ENCODE peak calls at places on chromosomes 16 and 17, in four cellular contexts. One of them, this sample, is unnamed.

GRCh38 chr16:67966549-67967182 is 1.8 kb downstream of the SLC12A4 start:
- DNase-seq in IMR-90: no peak
- DNase-seq in H9: peak; percentile 88
- DNase-seq in neural progenitor cell: peak; percentile 31
- DNase-seq in this sample: peak; percentile 53

GRCh38 chr17:4881761-4882555 is 17.4 kb upstream of the C17orf107 start:
- DNase-seq in IMR-90: peak; percentile 12
- DNase-seq in H9: peak; percentile 88
- DNase-seq in neural progenitor cell: peak; percentile 79
- DNase-seq in this sample: peak; percentile 72

GRCh38 chr16:47806309-47806847 is 345.2 kb downstream of the PHKB start:
- DNase-seq in IMR-90: no peak
- DNase-seq in H9: no peak
- DNase-seq in neural progenitor cell: no peak
- DNase-seq in this sample: no peak

GRCh38 chr16:23830276-23830675 is 5.5 kb upstream of the PRKCB start:
- DNase-seq in IMR-90: no peak
- DNase-seq in H9: no peak
- DNase-seq in neural progenitor cell: no peak
- DNase-seq in this sample: no peak

GRCh38 chr17:26963163-26963503 is 330.8 kb upstream of the WSB1 start:
- DNase-seq in IMR-90: no peak
- DNase-seq in H9: no peak
- DNase-seq in neural progenitor cell: no peak
- DNase-seq in this sample: no peak

GRCh38 chr17:38455288-38455915 is 27.1 kb downstream of the ARHGAP23 start:
- DNase-seq in IMR-90: no peak
- DNase-seq in H9: peak; percentile 71
- DNase-seq in neural progenitor cell: peak; percentile 59
- DNase-seq in this sample: peak; percentile 73

GRCh38 chr16:12771341-12771798 is 32.3 kb downstream of the CPPED1 start:
- DNase-seq in IMR-90: no peak
- DNase-seq in H9: no peak
- DNase-seq in neural progenitor cell: no peak
- DNase-seq in this sample: no peak

GRCh38 chr16:46843898-46844642 is 13.1 kb upstream of the C16orf87 start:
- DNase-seq in IMR-90: no peak
- DNase-seq in H9: no peak
- DNase-seq in neural progenitor cell: no peak
- DNase-seq in this sample: no peak

GRCh38 chr16:11543676-11544393 is 42.9 kb downstream of the LITAF start:
- DNase-seq in IMR-90: no peak
- DNase-seq in H9: no peak
- DNase-seq in neural progenitor cell: peak; percentile 49
- DNase-seq in this sample: no peak

GRCh38 chr17:72372185-72372584 is 251.4 kb downstream of the SOX9 start:
- DNase-seq in IMR-90: peak; percentile 52
- DNase-seq in H9: no peak
- DNase-seq in neural progenitor cell: no peak
- DNase-seq in this sample: no peak

DNA sequence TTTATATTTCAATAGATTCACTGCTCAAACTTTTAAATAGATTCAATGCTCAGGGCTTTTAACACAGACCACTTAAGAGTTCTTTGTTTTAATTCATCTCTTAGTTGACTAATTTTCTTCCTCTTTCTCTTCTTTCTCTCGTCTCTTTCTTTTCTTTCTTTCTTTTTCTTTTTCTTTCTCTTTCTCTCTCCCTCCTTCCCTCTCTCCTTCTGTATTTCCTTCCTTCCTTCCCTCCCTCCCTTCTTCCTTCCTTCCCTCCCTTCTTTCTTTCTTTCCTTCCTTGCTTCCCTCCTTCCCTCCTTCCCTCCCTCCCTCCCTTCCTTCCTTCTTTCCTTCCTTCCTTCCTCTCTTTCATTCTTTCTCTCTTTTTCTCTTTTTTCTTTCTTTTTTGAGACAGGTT is 104.4 kb downstream of the LYRM1 start:
- DNase-seq in IMR-90: no peak
- DNase-seq in H9: no peak
- DNase-seq in neural progenitor cell: no peak
- DNase-seq in this sample: no peak
- H3K9ac ChIP-seq in IMR-90: no peak overlapping the region
- H3K9ac ChIP-seq in H9: no peak overlapping the region
- H3K9ac ChIP-seq in neural progenitor cell: no peak overlapping the region
- H3K9ac ChIP-seq in this sample: no peak overlapping the region

DNA sequence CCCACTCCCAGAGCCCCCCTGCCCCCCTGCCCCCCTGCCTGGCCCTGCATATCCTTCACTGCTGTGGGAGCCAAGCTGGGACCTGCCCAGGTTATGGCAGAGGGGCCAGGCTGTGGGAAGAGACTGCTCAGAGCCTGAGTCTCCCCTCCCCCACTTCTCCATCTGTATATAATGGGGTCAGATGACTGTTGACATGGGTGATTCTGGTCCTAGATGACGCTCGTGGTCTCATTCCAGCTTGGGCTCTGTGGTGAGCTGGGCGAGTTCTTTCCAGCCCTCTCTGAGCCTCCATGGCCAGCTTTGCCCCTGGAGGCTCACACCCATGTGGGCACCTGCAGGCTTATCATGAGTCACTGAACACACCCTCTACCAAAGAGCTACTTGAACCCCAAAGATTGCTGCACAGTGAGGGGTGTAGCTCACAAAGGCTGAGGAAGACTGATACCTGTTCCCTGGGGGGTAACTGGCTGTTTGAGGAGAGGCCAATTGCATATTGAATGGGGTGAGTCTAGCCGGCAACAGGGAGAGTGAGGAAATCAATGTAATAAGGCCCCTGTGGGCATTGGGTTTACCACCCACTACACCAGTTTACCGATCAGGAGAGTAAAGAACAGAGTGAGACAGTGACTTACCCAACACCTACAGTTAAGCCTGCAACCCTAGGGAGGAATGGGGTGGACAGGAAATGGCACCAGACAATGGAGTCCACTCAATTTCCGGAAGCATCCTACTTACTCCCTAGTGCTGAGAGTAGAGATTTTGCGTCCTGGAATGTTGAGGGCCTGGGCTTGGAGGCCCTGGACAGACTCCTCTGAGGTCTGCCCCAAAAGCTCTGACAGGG is 4.2 kb upstream of the SREBF1 start:
- DNase-seq in IMR-90: peak; percentile 54
- DNase-seq in H9: peak; percentile 39
- DNase-seq in neural progenitor cell: peak; percentile 47
- DNase-seq in this sample: peak; percentile 62
- H3K9ac ChIP-seq in IMR-90: peak overlapping the region; percentile 66
- H3K9ac ChIP-seq in H9: no peak overlapping the region
- H3K9ac ChIP-seq in neural progenitor cell: no peak overlapping the region
- H3K9ac ChIP-seq in this sample: peak overlapping the region; percentile 24

DNA sequence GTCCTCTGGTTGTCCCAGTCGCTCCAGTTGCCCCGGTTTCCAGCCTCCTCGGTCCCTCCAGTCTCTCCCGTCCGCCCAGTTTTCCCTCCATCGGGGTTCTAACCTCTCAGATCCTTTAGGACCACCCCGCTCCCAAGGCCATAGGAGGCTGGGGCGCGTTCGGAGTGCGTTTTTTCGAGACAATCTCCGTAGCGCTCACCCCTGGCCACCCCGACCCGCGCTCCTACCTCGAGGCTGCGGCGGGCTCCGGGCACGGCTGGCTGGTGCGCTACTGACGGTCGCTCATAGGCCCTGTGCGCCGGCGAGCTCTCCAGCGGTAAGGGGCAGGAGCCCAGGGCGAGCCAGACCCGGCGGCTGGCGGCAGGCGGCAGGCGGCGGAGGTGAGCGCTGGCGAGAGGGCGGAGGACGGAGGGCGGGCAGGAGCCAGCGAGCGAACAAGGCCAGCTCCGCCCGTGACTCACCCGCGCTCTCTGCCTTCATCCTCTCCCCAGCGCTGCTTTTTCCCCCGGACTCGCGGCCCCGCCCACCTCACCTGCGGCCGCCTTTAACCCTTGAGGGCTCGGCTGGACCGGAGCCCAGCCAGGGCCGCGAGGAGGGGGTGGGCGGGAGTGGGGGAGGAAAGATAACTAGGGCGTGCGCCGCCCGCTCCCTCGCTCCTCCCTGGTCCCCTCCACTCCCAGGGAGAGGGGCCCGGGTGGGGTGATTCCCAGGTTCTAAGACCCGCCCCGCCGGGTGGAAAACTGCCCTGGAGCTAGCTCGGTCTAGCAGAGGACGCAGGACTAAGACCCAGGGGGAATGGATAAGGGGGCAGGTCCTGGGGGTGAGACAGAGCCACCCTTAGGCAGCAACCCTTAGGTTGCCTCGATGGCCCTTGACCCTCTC is at the start of gene SP6:
- DNase-seq in IMR-90: peak; percentile 51
- DNase-seq in H9: peak; percentile 97
- DNase-seq in neural progenitor cell: peak; percentile 91
- DNase-seq in this sample: peak; percentile 96
- H3K9ac ChIP-seq in IMR-90: no peak within 1 kb of the TSS
- H3K9ac ChIP-seq in H9: peak within 1 kb of the TSS; percentile 20
- H3K9ac ChIP-seq in neural progenitor cell: no peak within 1 kb of the TSS
- H3K9ac ChIP-seq in this sample: peak within 1 kb of the TSS; percentile 87

GRCh38 chr17:8192070-8192815 is 2.3 kb upstream of the BORCS6 start:
- DNase-seq in IMR-90: peak; percentile 85
- DNase-seq in H9: peak; percentile 97
- DNase-seq in neural progenitor cell: peak; percentile 93
- DNase-seq in this sample: peak; percentile 98
- H3K9ac ChIP-seq in IMR-90: peak overlapping the region; percentile 35
- H3K9ac ChIP-seq in H9: peak overlapping the region; percentile 48
- H3K9ac ChIP-seq in neural progenitor cell: peak overlapping the region; percentile 19
- H3K9ac ChIP-seq in this sample: peak overlapping the region; percentile 66

This sample was measured in mesendoderm.